ENCODE peak calls at places on chromosomes 2 and 18, in five cellular contexts. U is stimulated activated CD4-positive, alpha-beta T cell treated with anti-CD3 and anti-CD28 coated beads, Interleukin-2, amount 100 ng/mL, for 48 hours; L is AG09309; Q is KG1; A is ACHN. N is an unnamed sample.

GRCh38 chr2:67446504-67446911 is 49.4 kb downstream of the ETAA1 start:
- DNase-seq in U (no peak), L (no peak), Q (no peak), A (no peak), N (no peak)

GRCh38 chr2:204108301-204108700 is 171.7 kb downstream of the ICOS start:
- DNase-seq in U (peak), L (no peak), Q (no peak), A (peak), N (peak)

GRCh38 chr18:6624271-6624670 is 105.2 kb upstream of the ARHGAP28 start:
- DNase-seq in U (no peak), L (peak), Q (no peak), A (no peak), N (peak)

GRCh38 chr2:47112665-47113435 is 42.3 kb downstream of the STPG4 start:
- DNase-seq in U (no peak), L (no peak), Q (no peak), A (no peak), N (no peak)

GRCh38 chr18:47881752-47882455 is 48.6 kb downstream of the SMAD2 start:
- DNase-seq in U (no peak), L (no peak), Q (no peak), A (peak), N (peak)

GRCh38 chr2:88190808-88191721 is 20.9 kb downstream of the THNSL2 start:
- DNase-seq in U (no peak), L (no peak), Q (no peak), A (peak), N (peak)

GRCh38 chr2:112155331-112156151 is 17.4 kb downstream of the FBLN7 start:
- DNase-seq in U (peak), L (no peak), Q (no peak), A (no peak), N (no peak)

GRCh38 chr2:25228848-25229674 is 60.7 kb upstream of the POMC start:
- DNase-seq in U (no peak), L (peak), Q (no peak), A (peak), N (peak)

GRCh38 chr2:219886615-219887014 is 259.2 kb downstream of the SLC4A3 start:
- DNase-seq in U (no peak), L (no peak), Q (no peak), A (no peak), N (peak)

GRCh38 chr2:38875227-38875575 is 533 bp downstream of the DHX57 start:
- DNase-seq in U (no peak), L (no peak), Q (no peak), A (peak), N (peak)

GRCh38 chr18:76131738-76132137 is 363.3 kb downstream of the ZNF516 start:
- DNase-seq in U (no peak), L (peak), Q (no peak), A (no peak), N (no peak)

GRCh38 chr2:212392048-212392447 is 146.6 kb downstream of the ERBB4 start:
- DNase-seq in U (no peak), L (peak), Q (no peak), A (no peak), N (no peak)

GRCh38 chr2:111149882-111150455 is 29.3 kb downstream of the BCL2L11 start:
- DNase-seq in U (no peak), L (no peak), Q (no peak), A (no peak), N (no peak)

GRCh38 chr2:112147796-112148195 is 9.6 kb downstream of the FBLN7 start:
- DNase-seq in U (no peak), L (no peak), Q (no peak), A (no peak), N (no peak)

GRCh38 chr2:72925328-72925943 is 8.1 kb downstream of the EMX1 start:
- DNase-seq in U (no peak), L (no peak), Q (no peak), A (no peak), N (no peak)

GRCh38 chr2:60442608-60443007 is 110.8 kb downstream of the BCL11A start:
- DNase-seq in U (no peak), L (no peak), Q (no peak), A (no peak), N (no peak)

GRCh38 chr2:102337481-102338386 is 17.9 kb upstream of the IL18R1 start:
- DNase-seq in U (no peak), L (no peak), Q (no peak), A (no peak), N (no peak)

N was measured in HTR-8/SVneo.